ENCODE peak calls at places on chromosomes 2 and 18, in nine cellular contexts. L, X, P, N, A, M, F, U and T are unnamed samples.

GRCh38 chr2:227406177-227407031 is 18.7 kb upstream of the SCYGR1 start:
- DNase-seq in L (peak; percentile 98), X (peak; percentile 78), P (peak; percentile 50), N (peak; percentile 38), A (no peak), M (no peak), F (no peak), U (peak; percentile 90), T (peak; percentile 78)

GRCh38 chr2:215565897-215566296 is 130.0 kb upstream of the FN1 start:
- DNase-seq in L (no peak), X (no peak), P (no peak), N (no peak), A (no peak), M (no peak), F (no peak), U (no peak), T (no peak)

GRCh38 chr2:44778671-44779476 is 162.6 kb upstream of the SIX3 start:
- DNase-seq in L (no peak), X (no peak), P (peak; percentile 83), N (no peak), A (no peak), M (no peak), F (no peak), U (no peak), T (no peak)

GRCh38 chr2:177604291-177605065 is 211.9 kb downstream of the AGPS start:
- DNase-seq in L (peak; percentile 84), X (peak; percentile 45), P (peak; percentile 25), N (no peak), A (no peak), M (no peak), F (no peak), U (peak; percentile 61), T (no peak)

GRCh38 chr18:24528857-24529256 is 68.4 kb downstream of the HRH4 start:
- DNase-seq in L (no peak), X (no peak), P (no peak), N (no peak), A (no peak), M (no peak), F (no peak), U (no peak), T (no peak)

GRCh38 chr2:69221960-69222751 is 164.9 kb downstream of the GFPT1 start:
- DNase-seq in L (peak; percentile 60), X (no peak), P (no peak), N (no peak), A (no peak), M (no peak), F (no peak), U (no peak), T (no peak)

GRCh38 chr2:42834161-42834560 is 41.8 kb upstream of the HAAO start:
- DNase-seq in L (no peak), X (no peak), P (no peak), N (no peak), A (no peak), M (no peak), F (no peak), U (no peak), T (no peak)

GRCh38 chr2:175256806-175257585 is 75.5 kb upstream of the ATP5MC3 start:
- DNase-seq in L (no peak), X (no peak), P (no peak), N (no peak), A (no peak), M (no peak), F (no peak), U (no peak), T (no peak)

GRCh38 chr2:40773291-40773690 is 321.4 kb upstream of the SLC8A1 start:
- DNase-seq in L (no peak), X (no peak), P (no peak), N (no peak), A (no peak), M (no peak), F (no peak), U (no peak), T (no peak)

GRCh38 chr2:134705861-134706586 is 12.8 kb downstream of the TMEM163 start:
- DNase-seq in L (no peak), X (no peak), P (no peak), N (peak; percentile 81), A (no peak), M (no peak), F (no peak), U (no peak), T (no peak)

GRCh38 chr18:48973731-48974130 is 23.0 kb upstream of the SMAD7 start:
- DNase-seq in L (no peak), X (no peak), P (no peak), N (no peak), A (no peak), M (no peak), F (no peak), U (no peak), T (no peak)

GRCh38 chr2:168699834-168700417 is 102.5 kb upstream of the NOSTRIN start:
- DNase-seq in L (peak; percentile 78), X (no peak), P (no peak), N (peak; percentile 39), A (peak; percentile 82), M (no peak), F (no peak), U (peak; percentile 86), T (no peak)

GRCh38 chr2:44215827-44216226 is 47.2 kb downstream of the PPM1B start:
- DNase-seq in L (no peak), X (no peak), P (no peak), N (no peak), A (no peak), M (no peak), F (no peak), U (no peak), T (no peak)

GRCh38 chr18:76827205-76827885 is 5.0 kb downstream of the ZNF236 start:
- DNase-seq in L (no peak), X (no peak), P (no peak), N (no peak), A (no peak), M (no peak), F (no peak), U (peak; percentile 16), T (no peak)

DNA sequence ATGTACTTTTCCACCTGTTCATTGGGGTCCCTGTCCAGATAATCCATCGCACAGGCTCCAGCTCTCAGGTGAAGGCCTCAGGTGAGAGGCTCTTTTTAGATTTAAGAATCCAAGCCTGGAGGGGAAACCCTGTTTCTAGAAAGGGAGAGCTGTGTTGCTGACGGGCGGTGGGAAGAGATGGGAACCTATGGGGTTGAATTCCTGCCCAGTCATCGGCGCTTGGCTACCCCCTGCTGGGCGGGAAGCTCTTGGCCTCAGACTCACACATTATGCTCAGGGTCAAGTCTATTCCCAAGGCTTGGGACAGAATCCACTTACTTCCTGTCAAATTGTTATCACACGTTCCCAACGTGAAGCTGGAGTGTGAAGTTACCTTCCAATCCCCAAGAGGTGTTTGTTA is 181.9 kb upstream of the ETAA1 start:
- DNase-seq in L (peak; percentile 62), X (peak; percentile 82), P (peak; percentile 74), N (peak; percentile 77), A (no peak), M (no peak), F (no peak), U (peak; percentile 31), T (no peak)
- TF ChIP-seq CTCF in L (peak; percentile 64), X (peak; percentile 74), P (peak; percentile 79), N (peak; percentile 38), A (no peak), M (no peak), F (no peak), U (peak; percentile 46), T (no peak)

DNA sequence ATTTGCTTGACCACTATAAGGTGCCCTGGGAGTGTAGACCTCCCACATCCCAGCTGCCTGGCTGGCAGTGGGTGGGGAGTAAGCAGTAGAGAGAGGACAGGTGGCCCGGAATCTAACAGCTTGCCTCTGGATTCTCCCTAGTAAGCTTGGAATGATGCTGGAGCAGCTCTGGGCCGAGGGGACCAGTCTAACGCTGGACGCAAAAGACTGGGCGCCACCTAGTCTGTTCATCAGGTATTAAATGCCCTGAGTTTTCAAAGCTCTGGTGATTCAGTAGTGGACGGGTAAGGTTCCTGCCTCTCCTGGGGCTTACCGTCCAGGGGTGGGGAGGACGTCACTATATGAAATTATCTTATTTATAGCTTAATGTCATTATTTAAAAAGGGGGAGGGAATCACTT is 648 bp upstream of the LYPD6B start:
- DNase-seq in L (no peak), X (peak; percentile 41), P (peak; percentile 17), N (no peak), A (no peak), M (no peak), F (no peak), U (no peak), T (no peak)
- TF ChIP-seq CTCF in L (no peak), X (no peak), P (peak; percentile 30), N (no peak), A (no peak), M (no peak), F (no peak), U (no peak), T (no peak)

GRCh38 chr2:12987246-12987645 is 270.5 kb downstream of the TRIB2 start:
- DNase-seq in L (no peak), X (no peak), P (no peak), N (no peak), A (no peak), M (no peak), F (no peak), U (no peak), T (no peak)

GRCh38 chr2:12988279-12988678 is 271.5 kb downstream of the TRIB2 start:
- DNase-seq in L (no peak), X (no peak), P (no peak), N (no peak), A (no peak), M (no peak), F (no peak), U (no peak), T (no peak)

DNA sequence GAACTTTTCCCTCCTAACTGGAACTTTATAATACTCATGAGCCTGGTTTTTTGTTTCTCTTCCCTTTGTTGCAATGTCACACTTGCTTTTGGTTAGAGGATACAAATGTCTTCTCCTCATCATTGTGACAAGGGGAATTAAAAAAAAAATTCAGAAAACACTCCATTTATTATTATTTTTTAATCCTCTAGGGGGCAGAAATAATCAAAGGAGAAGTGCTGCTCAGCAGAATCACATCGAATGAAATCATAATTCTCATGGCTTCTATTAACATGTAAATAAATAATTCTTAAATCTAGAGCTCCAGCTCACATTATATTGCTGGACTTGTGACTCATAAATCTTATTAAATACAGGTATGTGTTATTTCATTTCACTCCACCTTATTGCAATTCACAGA is 273.8 kb downstream of the TRIB2 start:
- DNase-seq in L (peak; percentile 14), X (no peak), P (no peak), N (no peak), A (no peak), M (no peak), F (no peak), U (no peak), T (no peak)
- TF ChIP-seq CTCF in L (peak; percentile 42), X (no peak), P (no peak), N (no peak), A (peak; percentile 20), M (peak; percentile 42), F (peak; percentile 18), U (peak; percentile 16), T (no peak)

DNA sequence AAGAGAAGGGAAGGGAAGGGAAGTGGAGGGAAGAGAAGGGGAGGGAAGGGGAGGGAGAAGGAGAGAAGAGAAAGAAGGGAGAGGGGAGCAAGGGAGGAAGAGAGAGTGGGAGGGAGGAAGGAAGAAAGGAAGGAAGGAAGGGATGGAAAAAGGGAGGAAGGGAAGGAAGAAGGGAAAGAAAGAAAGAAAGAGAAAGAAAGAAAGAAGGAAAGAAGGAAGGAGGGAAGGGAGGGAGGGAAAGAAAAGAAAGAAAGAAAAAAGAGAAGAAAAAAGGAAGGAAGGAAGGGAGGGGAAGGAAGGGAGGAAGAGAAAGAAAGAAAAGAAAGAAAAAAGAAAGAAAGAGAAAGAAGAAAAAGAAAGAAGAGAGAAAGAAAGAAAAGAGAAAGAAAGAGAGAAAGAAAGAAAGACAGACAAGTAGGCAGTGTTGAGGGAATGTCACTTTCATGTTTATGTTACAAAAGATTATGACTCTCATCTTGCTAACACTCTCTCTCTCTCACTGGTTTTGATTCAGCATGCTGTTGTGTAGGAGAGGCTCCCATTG is 58.0 kb upstream of the ZNF804A start:
- DNase-seq in L (no peak), X (no peak), P (no peak), N (no peak), A (no peak), M (no peak), F (no peak), U (no peak), T (no peak)
- TF ChIP-seq CTCF in L (no peak), X (no peak), P (no peak), N (no peak), A (no peak), M (no peak), F (no peak), U (no peak), T (no peak)